ENCODE peak calls at places on chromosomes 1 and 21, in seven cellular contexts. One of them, this sample, is unnamed.

GRCh38 chr1:170238704-170239391 is 93.1 kb downstream of the NTMT2 start:
- DNase-seq in CD8-positive, alpha-beta T cell: no peak
- DNase-seq in IMR-90: no peak
- DNase-seq in fibroblast of mammary gland: no peak
- DNase-seq in A673: no peak
- DNase-seq in tibial nerve: no peak
- DNase-seq in thyroid gland: no peak
- DNase-seq in this sample: no peak

GRCh38 chr1:36089393-36090121 is 865 bp downstream of the ADPRS start:
- DNase-seq in CD8-positive, alpha-beta T cell: no peak
- DNase-seq in IMR-90: peak
- DNase-seq in fibroblast of mammary gland: peak
- DNase-seq in A673: peak
- DNase-seq in tibial nerve: no peak
- DNase-seq in thyroid gland: peak
- DNase-seq in this sample: no peak

GRCh38 chr1:39104158-39105060 is 78.3 kb downstream of the NDUFS5 start:
- DNase-seq in CD8-positive, alpha-beta T cell: no peak
- DNase-seq in IMR-90: no peak
- DNase-seq in fibroblast of mammary gland: peak
- DNase-seq in A673: peak
- DNase-seq in tibial nerve: no peak
- DNase-seq in thyroid gland: peak
- DNase-seq in this sample: no peak

GRCh38 chr1:119611701-119612113 is 36.4 kb downstream of the ZNF697 start:
- DNase-seq in CD8-positive, alpha-beta T cell: peak
- DNase-seq in IMR-90: no peak
- DNase-seq in fibroblast of mammary gland: peak
- DNase-seq in A673: peak
- DNase-seq in tibial nerve: peak
- DNase-seq in thyroid gland: peak
- DNase-seq in this sample: no peak

GRCh38 chr1:115596080-115596795 is 45.5 kb upstream of the VANGL1 start:
- DNase-seq in CD8-positive, alpha-beta T cell: no peak
- DNase-seq in IMR-90: peak
- DNase-seq in fibroblast of mammary gland: peak
- DNase-seq in A673: no peak
- DNase-seq in tibial nerve: no peak
- DNase-seq in thyroid gland: no peak
- DNase-seq in this sample: no peak

GRCh38 chr1:93635614-93636543 is 45.8 kb downstream of the BCAR3 start:
- DNase-seq in CD8-positive, alpha-beta T cell: no peak
- DNase-seq in IMR-90: no peak
- DNase-seq in fibroblast of mammary gland: no peak
- DNase-seq in A673: no peak
- DNase-seq in tibial nerve: no peak
- DNase-seq in thyroid gland: peak
- DNase-seq in this sample: no peak

GRCh38 chr1:96313216-96313615 is 408.4 kb upstream of the PTBP2 start:
- DNase-seq in CD8-positive, alpha-beta T cell: no peak
- DNase-seq in IMR-90: peak
- DNase-seq in fibroblast of mammary gland: peak
- DNase-seq in A673: no peak
- DNase-seq in tibial nerve: no peak
- DNase-seq in thyroid gland: no peak
- DNase-seq in this sample: peak

GRCh38 chr1:27595597-27595996 is 8.3 kb downstream of the AHDC1 start:
- DNase-seq in CD8-positive, alpha-beta T cell: no peak
- DNase-seq in IMR-90: no peak
- DNase-seq in fibroblast of mammary gland: no peak
- DNase-seq in A673: no peak
- DNase-seq in tibial nerve: no peak
- DNase-seq in thyroid gland: no peak
- DNase-seq in this sample: no peak

GRCh38 chr1:15362737-15363128 is 47.0 kb upstream of the EFHD2 start:
- DNase-seq in CD8-positive, alpha-beta T cell: no peak
- DNase-seq in IMR-90: no peak
- DNase-seq in fibroblast of mammary gland: no peak
- DNase-seq in A673: no peak
- DNase-seq in tibial nerve: no peak
- DNase-seq in thyroid gland: no peak
- DNase-seq in this sample: no peak

GRCh38 chr1:2465371-2466269 is 10.5 kb upstream of the PLCH2 start:
- DNase-seq in CD8-positive, alpha-beta T cell: no peak
- DNase-seq in IMR-90: no peak
- DNase-seq in fibroblast of mammary gland: no peak
- DNase-seq in A673: no peak
- DNase-seq in tibial nerve: no peak
- DNase-seq in thyroid gland: no peak
- DNase-seq in this sample: no peak

GRCh38 chr1:229430761-229431269 is 3.1 kb downstream of the ACTA1 start:
- DNase-seq in CD8-positive, alpha-beta T cell: peak
- DNase-seq in IMR-90: peak
- DNase-seq in fibroblast of mammary gland: peak
- DNase-seq in A673: peak
- DNase-seq in tibial nerve: peak
- DNase-seq in thyroid gland: peak
- DNase-seq in this sample: no peak

GRCh38 chr1:245704765-245705164 is 550.0 kb downstream of the KIF26B start:
- DNase-seq in CD8-positive, alpha-beta T cell: no peak
- DNase-seq in IMR-90: peak
- DNase-seq in fibroblast of mammary gland: peak
- DNase-seq in A673: no peak
- DNase-seq in tibial nerve: no peak
- DNase-seq in thyroid gland: no peak
- DNase-seq in this sample: no peak

GRCh38 chr21:40043423-40043822 is 176.2 kb downstream of the PCP4 start:
- DNase-seq in CD8-positive, alpha-beta T cell: no peak
- DNase-seq in IMR-90: no peak
- DNase-seq in fibroblast of mammary gland: no peak
- DNase-seq in A673: no peak
- DNase-seq in tibial nerve: no peak
- DNase-seq in thyroid gland: no peak
- DNase-seq in this sample: no peak

GRCh38 chr1:221743416-221744208 is 1.7 kb upstream of the DUSP10 start:
- DNase-seq in CD8-positive, alpha-beta T cell: no peak
- DNase-seq in IMR-90: no peak
- DNase-seq in fibroblast of mammary gland: no peak
- DNase-seq in A673: no peak
- DNase-seq in tibial nerve: no peak
- DNase-seq in thyroid gland: no peak
- DNase-seq in this sample: no peak

GRCh38 chr1:86517336-86517735 is 29.5 kb upstream of the CLCA4 start:
- DNase-seq in CD8-positive, alpha-beta T cell: no peak
- DNase-seq in IMR-90: no peak
- DNase-seq in fibroblast of mammary gland: no peak
- DNase-seq in A673: no peak
- DNase-seq in tibial nerve: no peak
- DNase-seq in thyroid gland: no peak
- DNase-seq in this sample: no peak

GRCh38 chr1:86516366-86516765 is 30.5 kb upstream of the CLCA4 start:
- DNase-seq in CD8-positive, alpha-beta T cell: no peak
- DNase-seq in IMR-90: no peak
- DNase-seq in fibroblast of mammary gland: peak
- DNase-seq in A673: no peak
- DNase-seq in tibial nerve: no peak
- DNase-seq in thyroid gland: no peak
- DNase-seq in this sample: no peak

GRCh38 chr1:86520789-86521521 is 25.9 kb upstream of the CLCA4 start:
- DNase-seq in CD8-positive, alpha-beta T cell: no peak
- DNase-seq in IMR-90: no peak
- DNase-seq in fibroblast of mammary gland: no peak
- DNase-seq in A673: no peak
- DNase-seq in tibial nerve: no peak
- DNase-seq in thyroid gland: no peak
- DNase-seq in this sample: no peak

GRCh38 chr1:86521522-86521891 is 25.4 kb upstream of the CLCA4 start:
- DNase-seq in CD8-positive, alpha-beta T cell: no peak
- DNase-seq in IMR-90: no peak
- DNase-seq in fibroblast of mammary gland: no peak
- DNase-seq in A673: no peak
- DNase-seq in tibial nerve: no peak
- DNase-seq in thyroid gland: no peak
- DNase-seq in this sample: no peak

DNA sequence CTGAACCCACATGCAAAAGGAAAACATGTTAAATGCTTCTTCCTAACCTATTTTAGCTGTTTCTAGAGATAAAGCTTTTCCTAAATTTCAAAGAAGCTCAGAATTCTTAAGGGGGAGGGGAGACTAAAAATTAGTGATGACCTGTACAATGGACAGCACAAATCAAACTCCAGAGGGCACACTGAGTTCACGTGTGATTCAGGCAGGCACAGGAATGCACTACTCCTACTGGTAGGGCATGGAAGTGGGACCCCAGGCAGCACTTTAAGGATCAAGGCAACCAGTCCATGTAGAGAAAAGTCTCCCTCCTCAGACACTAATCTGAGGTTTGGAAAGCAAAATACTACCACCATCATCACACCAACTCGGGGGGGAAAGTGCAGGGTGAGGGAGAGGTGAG is 31.3 kb upstream of the CLCA4 start:
- DNase-seq in CD8-positive, alpha-beta T cell: no peak
- DNase-seq in IMR-90: no peak
- DNase-seq in fibroblast of mammary gland: peak
- DNase-seq in A673: peak
- DNase-seq in tibial nerve: no peak
- DNase-seq in thyroid gland: no peak
- DNase-seq in this sample: no peak
- TF ChIP-seq CTCF in CD8-positive, alpha-beta T cell: no peak
- TF ChIP-seq CTCF in IMR-90: peak
- TF ChIP-seq CTCF in fibroblast of mammary gland: peak
- TF ChIP-seq CTCF in A673: peak
- TF ChIP-seq CTCF in tibial nerve: no peak
- TF ChIP-seq CTCF in thyroid gland: no peak
- TF ChIP-seq CTCF in this sample: peak

GRCh38 chr1:125065821-125066180 is 3881.0 kb downstream of the SRGAP2C start:
- DNase-seq in CD8-positive, alpha-beta T cell: no peak
- DNase-seq in IMR-90: no peak
- DNase-seq in fibroblast of mammary gland: no peak
- DNase-seq in A673: no peak
- DNase-seq in tibial nerve: no peak
- DNase-seq in thyroid gland: no peak
- DNase-seq in this sample: no peak

GRCh38 chr1:125066385-125066784 is 3881.6 kb downstream of the SRGAP2C start:
- DNase-seq in CD8-positive, alpha-beta T cell: no peak
- DNase-seq in IMR-90: no peak
- DNase-seq in fibroblast of mammary gland: no peak
- DNase-seq in A673: no peak
- DNase-seq in tibial nerve: no peak
- DNase-seq in thyroid gland: no peak
- DNase-seq in this sample: no peak

GRCh38 chr1:125064481-125064880 is 3879.7 kb downstream of the SRGAP2C start:
- DNase-seq in CD8-positive, alpha-beta T cell: no peak
- DNase-seq in IMR-90: no peak
- DNase-seq in fibroblast of mammary gland: no peak
- DNase-seq in A673: no peak
- DNase-seq in tibial nerve: no peak
- DNase-seq in thyroid gland: no peak
- DNase-seq in this sample: no peak

DNA sequence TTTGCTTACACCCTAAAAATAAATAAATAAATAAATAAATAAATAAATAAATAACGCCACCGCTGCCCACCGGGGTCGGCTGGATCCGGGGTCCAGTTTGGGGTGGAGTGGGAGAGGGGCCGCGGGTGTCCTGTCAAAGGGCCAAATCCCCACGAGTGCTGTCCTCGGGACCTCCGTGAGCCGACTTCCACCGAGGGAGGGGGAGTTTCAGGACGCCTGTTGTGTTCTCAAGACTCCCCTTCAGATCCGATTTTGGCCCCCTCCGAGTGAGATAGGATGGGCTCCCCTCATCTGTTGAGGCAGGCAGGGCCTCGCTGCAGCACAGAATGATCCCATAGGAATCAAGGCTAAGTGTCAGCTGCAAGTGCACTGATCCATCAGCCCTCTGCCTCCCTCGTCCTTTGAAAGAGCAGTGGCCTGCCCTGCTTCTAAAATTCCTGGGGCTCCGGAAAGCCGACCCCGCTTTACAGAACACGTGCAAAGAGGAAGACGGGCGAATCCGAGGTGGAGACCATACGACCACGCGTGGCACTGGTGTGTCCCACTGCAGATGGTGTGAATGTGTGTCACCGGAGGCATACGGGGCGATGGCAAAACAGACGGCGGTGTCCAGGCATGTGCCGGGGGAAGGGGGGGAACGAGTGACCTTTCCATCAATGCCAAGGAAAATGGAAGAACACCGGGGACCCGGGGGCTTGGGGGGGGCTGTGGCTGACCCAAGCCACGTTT is 3880.5 kb downstream of the SRGAP2C start:
- DNase-seq in CD8-positive, alpha-beta T cell: no peak
- DNase-seq in IMR-90: no peak
- DNase-seq in fibroblast of mammary gland: no peak
- DNase-seq in A673: no peak
- DNase-seq in tibial nerve: no peak
- DNase-seq in thyroid gland: no peak
- DNase-seq in this sample: no peak
- H3K4me3 ChIP-seq in CD8-positive, alpha-beta T cell: no peak
- H3K4me3 ChIP-seq in IMR-90: no peak
- H3K4me3 ChIP-seq in fibroblast of mammary gland: no peak
- H3K4me3 ChIP-seq in A673: no peak
- H3K4me3 ChIP-seq in tibial nerve: no peak
- H3K4me3 ChIP-seq in thyroid gland: no peak
- H3K4me3 ChIP-seq in this sample: no peak

GRCh38 chr21:37908691-37909090 is 7.6 kb downstream of the KCNJ6 start:
- DNase-seq in CD8-positive, alpha-beta T cell: no peak
- DNase-seq in IMR-90: no peak
- DNase-seq in fibroblast of mammary gland: no peak
- DNase-seq in A673: no peak
- DNase-seq in tibial nerve: no peak
- DNase-seq in thyroid gland: no peak
- DNase-seq in this sample: no peak
- TF ChIP-seq CTCF in CD8-positive, alpha-beta T cell: no peak
- TF ChIP-seq CTCF in IMR-90: no peak
- TF ChIP-seq CTCF in fibroblast of mammary gland: no peak
- TF ChIP-seq CTCF in A673: no peak
- TF ChIP-seq CTCF in tibial nerve: no peak
- TF ChIP-seq CTCF in thyroid gland: no peak
- TF ChIP-seq CTCF in this sample: no peak

DNA sequence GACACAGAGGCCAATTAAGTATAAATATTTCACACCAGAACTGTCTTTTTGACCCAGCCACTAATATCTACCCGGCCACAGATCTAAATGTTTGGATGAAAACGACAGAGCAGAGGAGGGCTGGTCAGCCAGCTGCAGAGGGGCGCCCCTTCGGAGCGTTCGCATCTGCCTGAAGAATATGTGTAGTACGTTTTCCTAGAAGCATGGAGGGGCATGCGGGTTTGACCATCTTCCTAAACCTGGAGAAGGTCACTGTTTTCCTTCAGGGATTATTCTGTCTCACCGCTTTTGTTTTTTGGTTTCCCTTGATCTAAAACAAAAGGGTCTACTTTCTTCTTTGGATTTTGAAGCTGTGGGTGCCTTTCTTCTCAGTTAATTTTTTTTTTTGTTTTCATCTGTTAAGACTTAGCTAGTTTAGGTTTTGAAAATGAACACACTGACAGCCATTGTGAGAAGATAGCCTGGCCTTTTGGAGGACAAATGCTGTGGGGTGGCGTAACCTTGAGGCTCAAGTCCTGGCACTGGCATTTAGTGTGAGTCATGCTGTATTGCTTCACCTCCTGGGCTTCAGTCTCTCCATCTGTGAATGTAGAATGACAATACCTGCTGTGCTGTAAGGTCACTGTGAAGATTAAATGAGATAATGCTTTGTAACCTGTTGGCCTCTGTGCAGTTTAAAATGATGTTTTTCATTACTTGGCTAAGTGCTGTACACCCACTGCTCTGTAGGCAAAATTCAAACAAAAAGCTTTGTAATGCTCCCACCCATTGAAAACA is 74.1 kb upstream of the IRF2BP2 start:
- DNase-seq in CD8-positive, alpha-beta T cell: no peak
- DNase-seq in IMR-90: peak
- DNase-seq in fibroblast of mammary gland: peak
- DNase-seq in A673: no peak
- DNase-seq in tibial nerve: peak
- DNase-seq in thyroid gland: peak
- DNase-seq in this sample: no peak
- H3K4me3 ChIP-seq in CD8-positive, alpha-beta T cell: no peak
- H3K4me3 ChIP-seq in IMR-90: no peak
- H3K4me3 ChIP-seq in fibroblast of mammary gland: no peak
- H3K4me3 ChIP-seq in A673: no peak
- H3K4me3 ChIP-seq in tibial nerve: no peak
- H3K4me3 ChIP-seq in thyroid gland: no peak
- H3K4me3 ChIP-seq in this sample: no peak